ENCODE peak calls at places on chromosomes 16 and 17, in nine cellular contexts. E, X, D, K, W, Q, B, P and A are unnamed samples.

GRCh38 chr16:27450836-27451341 is 48.9 kb downstream of the IL21R start:
- DNase-seq in B (peak), P (no peak), W (no peak), X (no peak), Q (peak), D (no peak), E (no peak), K (no peak), A (no peak)

GRCh38 chr17:65694601-65695000 is 133.2 kb upstream of the AXIN2 start:
- DNase-seq in E (no peak), K (no peak), D (no peak), X (no peak), P (no peak), B (peak), W (no peak), Q (no peak), A (no peak)

GRCh38 chr16:66254751-66255150 is 111.7 kb upstream of the CDH5 start:
- DNase-seq in B (peak), X (no peak), Q (no peak), K (no peak), P (no peak), E (no peak), W (no peak), D (no peak), A (no peak)

GRCh38 chr16:57749872-57750452 is 14.4 kb downstream of the KATNB1 start:
- DNase-seq in D (no peak), P (no peak), E (no peak), X (no peak), B (no peak), Q (no peak), W (no peak), K (no peak), A (no peak)

GRCh38 chr17:1555618-1556471 is 6.7 kb downstream of the PITPNA start:
- DNase-seq in X (no peak), W (no peak), K (no peak), B (no peak), D (no peak), Q (no peak), E (no peak), P (no peak), A (no peak)

GRCh38 chr16:47058295-47059086 is 85.0 kb upstream of the DNAJA2 start:
- DNase-seq in X (no peak), P (no peak), E (no peak), K (no peak), B (peak), D (no peak), Q (no peak), W (peak), A (no peak)

GRCh38 chr17:78879679-78880186 is 23.3 kb downstream of the CEP295NL start:
- DNase-seq in K (no peak), X (no peak), Q (no peak), B (peak), W (peak), P (peak), E (no peak), D (no peak), A (no peak)

GRCh38 chr17:77330602-77331081 is 189.9 kb downstream of the SEC14L1 start:
- DNase-seq in D (no peak), W (peak), P (peak), K (no peak), E (no peak), Q (no peak), X (peak), B (no peak), A (no peak)

GRCh38 chr17:40018211-40019121 is 3.2 kb downstream of the CSF3 start:
- DNase-seq in K (no peak), D (peak), Q (no peak), X (no peak), P (no peak), E (no peak), B (peak), W (no peak), A (no peak)

GRCh38 chr17:49438439-49438861 is 23.8 kb upstream of the PHB1 start:
- DNase-seq in W (no peak), K (no peak), D (no peak), P (no peak), X (no peak), E (no peak), B (no peak), Q (no peak), A (no peak)

GRCh38 chr17:41777157-41777578 is 9.3 kb downstream of the JUP start:
- DNase-seq in X (no peak), B (no peak), W (no peak), K (no peak), Q (no peak), E (no peak), D (peak), P (no peak), A (no peak)

GRCh38 chr17:17779015-17779611 is 57.7 kb downstream of the SREBF1 start:
- DNase-seq in E (no peak), P (no peak), W (no peak), X (no peak), D (no peak), K (no peak), B (no peak), Q (no peak), A (no peak)

GRCh38 chr17:16933317-16934132 is 38.4 kb downstream of the TNFRSF13B start:
- DNase-seq in Q (no peak), D (no peak), K (no peak), W (peak), B (no peak), E (no peak), X (no peak), P (peak), A (no peak)

GRCh38 chr16:24367186-24367585 is 111.1 kb downstream of the CACNG3 start:
- DNase-seq in X (no peak), K (no peak), Q (no peak), B (no peak), W (no peak), D (no peak), P (no peak), E (no peak), A (no peak)

GRCh38 chr17:77318021-77318420 is 177.3 kb downstream of the SEC14L1 start:
- DNase-seq in Q (no peak), W (peak), D (no peak), K (no peak), P (no peak), X (no peak), E (no peak), B (no peak), A (no peak)

GRCh38 chr16:17526956-17527355 is 56.2 kb upstream of the XYLT1 start:
- DNase-seq in X (no peak), D (no peak), Q (no peak), B (no peak), W (no peak), E (no peak), P (no peak), K (no peak), A (no peak)

GRCh38 chr17:60066576-60066975 is 12.1 kb downstream of the HEATR6 start:
- DNase-seq in Q (no peak), E (no peak), X (no peak), P (no peak), D (no peak), K (no peak), W (no peak), B (no peak), A (no peak)

GRCh38 chr16:49998991-49999390 is 26.0 kb upstream of the CNEP1R1 start:
- DNase-seq in K (no peak), X (no peak), W (no peak), P (no peak), B (no peak), E (no peak), D (no peak), Q (no peak), A (no peak)

GRCh38 chr17:32971171-32971570 is 20.5 kb upstream of the SPACA3 start:
- DNase-seq in E (no peak), K (peak), W (no peak), P (no peak), Q (no peak), D (no peak), X (no peak), B (peak), A (no peak)